ENCODE peak calls at places on chromosomes 13 and 19, in five cellular contexts. G is C1 segment of cervical spinal cord, K is B cell, R is HTR-8/SVneo, X is hypothalamus. W is an unnamed sample.

GRCh38 chr19:34319785-34320184 is 45.2 kb upstream of the GPI start:
- DNase-seq in G (no peak), X (no peak), K (no peak), R (no peak), W (no peak)

GRCh38 chr13:106373989-106374572 is 161.4 kb downstream of the EFNB2 start:
- DNase-seq in X (no peak), K (peak; percentile 4), R (no peak), G (no peak), W (no peak)

GRCh38 chr13:20594276-20594675 is 27.3 kb downstream of the IFT88 start:
- DNase-seq in G (no peak), R (no peak), K (no peak), X (no peak), W (no peak)

GRCh38 chr13:94608586-94608985 is 6.9 kb downstream of the GPR180 start:
- DNase-seq in R (no peak), G (no peak), X (no peak), K (no peak), W (no peak)

GRCh38 chr19:49366110-49366509 is 2.4 kb downstream of the DKKL1 start:
- DNase-seq in K (no peak), X (no peak), R (no peak), G (no peak), W (no peak)

GRCh38 chr13:36395280-36395679 is 37.0 kb upstream of the CCNA1 start:
- DNase-seq in R (peak; percentile 14), X (no peak), G (no peak), K (no peak), W (no peak)

GRCh38 chr13:61463027-61463426 is 47.4 kb upstream of the PCDH20 start:
- DNase-seq in G (no peak), X (no peak), K (no peak), R (no peak), W (no peak)

GRCh38 chr13:46893820-46894533 is 2.9 kb downstream of the HTR2A start:
- DNase-seq in R (peak; percentile 28), X (peak; percentile 67), K (peak; percentile 85), G (peak; percentile 55), W (peak; percentile 88)

GRCh38 chr13:100409132-100409531 is 179.5 kb downstream of the GGACT start:
- DNase-seq in R (no peak), X (no peak), G (no peak), K (no peak), W (no peak)

GRCh38 chr13:66895780-66896179 is 334.4 kb downstream of the PCDH9 start:
- DNase-seq in K (no peak), R (no peak), G (no peak), X (no peak), W (no peak)

GRCh38 chr19:40217921-40218890 is at the start of gene TTC9B:
- DNase-seq in X (peak; percentile 47), G (no peak), K (peak; percentile 73), R (no peak), W (peak; percentile 75)

GRCh38 chr13:27770809-27771208 is 21.5 kb upstream of the GSX1 start:
- DNase-seq in R (no peak), K (no peak), X (no peak), G (no peak), W (peak; percentile 16)

GRCh38 chr19:3275583-3276340 is 51.3 kb downstream of the CELF5 start:
- DNase-seq in K (peak; percentile 81), R (peak; percentile 79), X (no peak), G (no peak), W (peak; percentile 89)

GRCh38 chr13:49304763-49305695 is 57.3 kb downstream of the CDADC1 start:
- DNase-seq in R (no peak), K (no peak), G (no peak), X (no peak), W (no peak)

GRCh38 chr13:114230117-114230516 is 4.6 kb upstream of the CDC16 start:
- DNase-seq in R (no peak), K (no peak), X (no peak), G (no peak), W (no peak)

GRCh38 chr13:30022256-30022655 is 171.8 kb upstream of the UBL3 start:
- DNase-seq in R (no peak), X (no peak), K (no peak), G (no peak), W (peak; percentile 23)

GRCh38 chr13:47890146-47890814 is 110.8 kb downstream of the SUCLA2 start:
- DNase-seq in R (no peak), X (no peak), K (no peak), G (no peak), W (no peak)

GRCh38 chr19:54439174-54439851 is 9.7 kb upstream of the LENG8 start:
- DNase-seq in R (no peak), G (peak; percentile 36), K (no peak), X (peak; percentile 27), W (peak; percentile 72)

GRCh38 chr13:76795701-76796695 is 90.2 kb downstream of the KCTD12 start:
- DNase-seq in X (no peak), G (no peak), K (no peak), R (no peak), W (no peak)

GRCh38 chr13:110445722-110446569 is 115.6 kb downstream of the RAB20 start:
- DNase-seq in G (no peak), R (no peak), K (no peak), X (no peak), W (no peak)

GRCh38 chr13:39417643-39418042 is 185.3 kb downstream of the LHFPL6 start:
- DNase-seq in X (peak; percentile 10), R (peak; percentile 20), G (peak; percentile 57), K (no peak), W (peak; percentile 10)

GRCh38 chr13:41905600-41906254 is 55.2 kb downstream of the VWA8 start:
- DNase-seq in G (no peak), R (peak; percentile 28), K (peak; percentile 9), X (no peak), W (no peak)

W was measured in head of caudate nucleus.